ENCODE peak calls at places on chromosomes 6 and 20, in seven cellular contexts. One of them, this sample, is unnamed.

GRCh38 chr20:11473971-11474370 is 443.7 kb upstream of the BTBD3 start:
- DNase-seq in tibial artery: no peak
- DNase-seq in A673: no peak
- DNase-seq in aorta: no peak
- DNase-seq in lower lobe of right lung: no peak
- DNase-seq in psoas muscle: no peak
- DNase-seq in heart left ventricle: no peak
- DNase-seq in this sample: no peak

GRCh38 chr20:62050166-62051120 is 15.2 kb downstream of the TAF4 start:
- DNase-seq in A673: no peak
- DNase-seq in tibial artery: no peak
- DNase-seq in heart left ventricle: no peak
- DNase-seq in lower lobe of right lung: peak; percentile 17
- DNase-seq in psoas muscle: no peak
- DNase-seq in aorta: peak; percentile 56
- DNase-seq in this sample: no peak

GRCh38 chr6:16239090-16239797 is 857 bp downstream of the GMPR start:
- DNase-seq in heart left ventricle: peak; percentile 88
- DNase-seq in psoas muscle: peak; percentile 83
- DNase-seq in A673: peak; percentile 50
- DNase-seq in aorta: peak; percentile 91
- DNase-seq in tibial artery: peak; percentile 91
- DNase-seq in lower lobe of right lung: peak; percentile 85
- DNase-seq in this sample: peak; percentile 70

GRCh38 chr20:42549496-42549895 is 640.2 kb downstream of the PTPRT start:
- DNase-seq in lower lobe of right lung: no peak
- DNase-seq in psoas muscle: no peak
- DNase-seq in A673: no peak
- DNase-seq in aorta: no peak
- DNase-seq in tibial artery: no peak
- DNase-seq in heart left ventricle: no peak
- DNase-seq in this sample: no peak

GRCh38 chr20:3101737-3102574 is 17.4 kb upstream of the AVP start:
- DNase-seq in aorta: no peak
- DNase-seq in tibial artery: no peak
- DNase-seq in psoas muscle: no peak
- DNase-seq in lower lobe of right lung: no peak
- DNase-seq in A673: no peak
- DNase-seq in heart left ventricle: no peak
- DNase-seq in this sample: peak; percentile 33

GRCh38 chr6:150267686-150268561 is 100.9 kb upstream of the IYD start:
- DNase-seq in tibial artery: peak; percentile 69
- DNase-seq in lower lobe of right lung: peak; percentile 36
- DNase-seq in heart left ventricle: no peak
- DNase-seq in psoas muscle: peak; percentile 34
- DNase-seq in aorta: no peak
- DNase-seq in A673: peak; percentile 53
- DNase-seq in this sample: no peak

GRCh38 chr6:169250660-169251059 is 3.0 kb downstream of the THBS2 start:
- DNase-seq in tibial artery: peak; percentile 85
- DNase-seq in A673: no peak
- DNase-seq in psoas muscle: no peak
- DNase-seq in aorta: peak; percentile 76
- DNase-seq in lower lobe of right lung: no peak
- DNase-seq in heart left ventricle: peak; percentile 52
- DNase-seq in this sample: no peak

GRCh38 chr20:14986026-14986655 is 648.7 kb upstream of the FLRT3 start:
- DNase-seq in tibial artery: no peak
- DNase-seq in heart left ventricle: no peak
- DNase-seq in A673: no peak
- DNase-seq in lower lobe of right lung: peak; percentile 84
- DNase-seq in aorta: no peak
- DNase-seq in psoas muscle: no peak
- DNase-seq in this sample: peak; percentile 88

DNA sequence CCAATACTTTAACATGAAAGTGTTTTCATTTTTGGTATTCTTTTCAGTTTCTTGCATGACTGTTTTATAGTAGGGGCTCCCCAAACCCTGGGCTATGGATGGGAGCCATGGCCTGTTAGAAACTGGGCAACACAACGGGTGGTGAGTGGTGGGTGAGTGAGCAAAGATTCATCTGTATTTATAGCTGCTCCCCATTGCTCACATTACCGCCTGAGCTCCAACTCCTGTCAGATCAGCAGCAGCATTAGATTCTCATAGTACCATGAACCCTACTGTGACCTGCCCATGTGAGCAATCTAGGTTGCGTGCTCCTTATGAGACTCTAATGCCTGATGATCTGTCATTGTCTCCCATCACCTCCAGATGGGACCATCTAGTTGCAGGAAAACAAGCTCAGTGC is 42.3 kb upstream of the HMGCLL1 start:
- DNase-seq in aorta: no peak
- DNase-seq in A673: no peak
- DNase-seq in psoas muscle: no peak
- DNase-seq in tibial artery: no peak
- DNase-seq in lower lobe of right lung: no peak
- DNase-seq in heart left ventricle: no peak
- DNase-seq in this sample: no peak
- H3K27ac ChIP-seq in aorta: no peak overlapping the region
- H3K27ac ChIP-seq in A673: no peak overlapping the region
- H3K27ac ChIP-seq in psoas muscle: no peak overlapping the region
- H3K27ac ChIP-seq in tibial artery: no peak overlapping the region
- H3K27ac ChIP-seq in lower lobe of right lung: no peak overlapping the region
- H3K27ac ChIP-seq in heart left ventricle: no peak overlapping the region
- H3K27ac ChIP-seq in this sample: no peak overlapping the region

GRCh38 chr6:39231386-39231785 is 2.1 kb upstream of the KCNK5 start:
- DNase-seq in aorta: no peak
- DNase-seq in psoas muscle: no peak
- DNase-seq in A673: no peak
- DNase-seq in lower lobe of right lung: no peak
- DNase-seq in tibial artery: no peak
- DNase-seq in heart left ventricle: no peak
- DNase-seq in this sample: no peak
- H3K27ac ChIP-seq in aorta: no peak overlapping the region
- H3K27ac ChIP-seq in psoas muscle: no peak overlapping the region
- H3K27ac ChIP-seq in A673: no peak overlapping the region
- H3K27ac ChIP-seq in lower lobe of right lung: no peak overlapping the region
- H3K27ac ChIP-seq in tibial artery: no peak overlapping the region
- H3K27ac ChIP-seq in heart left ventricle: no peak overlapping the region
- H3K27ac ChIP-seq in this sample: peak overlapping the region; percentile 8

DNA sequence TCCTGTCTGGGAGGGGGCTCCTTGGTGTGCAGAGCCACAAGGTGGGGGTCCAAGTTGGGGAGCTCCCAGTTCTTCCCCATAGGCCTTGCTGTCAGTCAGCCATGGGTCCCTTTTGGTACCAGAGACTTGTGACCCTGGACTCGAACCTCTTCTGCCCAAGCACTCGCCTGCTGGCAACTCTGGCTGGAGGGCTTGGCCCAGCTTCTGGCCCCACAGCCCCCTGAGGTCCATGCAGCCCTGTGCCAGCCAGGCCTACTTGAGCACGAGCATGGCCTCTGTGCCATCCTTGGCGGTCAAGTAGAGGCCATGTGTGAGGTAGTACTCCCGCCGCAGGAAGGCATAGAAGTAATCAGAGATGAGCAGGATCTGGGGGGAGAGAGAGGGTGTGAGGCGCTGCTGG is 2.1 kb downstream of the MAP1LC3A start:
- DNase-seq in heart left ventricle: no peak
- DNase-seq in A673: no peak
- DNase-seq in tibial artery: no peak
- DNase-seq in psoas muscle: no peak
- DNase-seq in aorta: no peak
- DNase-seq in lower lobe of right lung: no peak
- DNase-seq in this sample: no peak
- H3K27ac ChIP-seq in heart left ventricle: no peak overlapping the region
- H3K27ac ChIP-seq in A673: no peak overlapping the region
- H3K27ac ChIP-seq in tibial artery: no peak overlapping the region
- H3K27ac ChIP-seq in psoas muscle: no peak overlapping the region
- H3K27ac ChIP-seq in aorta: no peak overlapping the region
- H3K27ac ChIP-seq in lower lobe of right lung: no peak overlapping the region
- H3K27ac ChIP-seq in this sample: no peak overlapping the region

GRCh38 chr20:48789185-48789668 is 38.6 kb downstream of the PREX1 start:
- DNase-seq in psoas muscle: no peak
- DNase-seq in heart left ventricle: no peak
- DNase-seq in A673: no peak
- DNase-seq in aorta: no peak
- DNase-seq in lower lobe of right lung: no peak
- DNase-seq in tibial artery: no peak
- DNase-seq in this sample: no peak
- H3K27ac ChIP-seq in psoas muscle: no peak overlapping the region
- H3K27ac ChIP-seq in heart left ventricle: peak overlapping the region; percentile 82
- H3K27ac ChIP-seq in A673: peak overlapping the region; percentile 12
- H3K27ac ChIP-seq in aorta: no peak overlapping the region
- H3K27ac ChIP-seq in lower lobe of right lung: no peak overlapping the region
- H3K27ac ChIP-seq in tibial artery: no peak overlapping the region
- H3K27ac ChIP-seq in this sample: no peak overlapping the region

DNA sequence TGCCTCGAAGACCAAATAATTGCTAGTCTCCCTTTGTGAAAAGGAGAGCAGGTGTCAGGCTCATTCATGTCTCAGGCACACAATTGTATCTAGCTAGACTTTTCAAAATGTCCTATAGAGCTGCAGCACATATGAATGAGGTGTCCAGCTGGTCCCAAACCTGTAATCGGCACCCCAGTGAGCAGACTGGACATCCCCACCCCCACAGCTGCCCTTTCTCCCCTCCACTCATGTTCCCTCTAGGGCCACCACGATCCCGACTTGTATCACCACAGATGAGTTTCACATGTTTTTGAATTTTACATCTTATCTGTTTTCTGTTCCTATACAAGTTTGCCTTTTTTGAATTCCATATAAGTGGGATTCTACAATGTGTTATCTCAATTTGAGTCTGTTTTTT is 123.7 kb downstream of the CEBPB start:
- DNase-seq in aorta: peak; percentile 38
- DNase-seq in lower lobe of right lung: no peak
- DNase-seq in tibial artery: peak; percentile 41
- DNase-seq in psoas muscle: no peak
- DNase-seq in A673: no peak
- DNase-seq in heart left ventricle: no peak
- DNase-seq in this sample: peak; percentile 3
- H3K27ac ChIP-seq in aorta: no peak overlapping the region
- H3K27ac ChIP-seq in lower lobe of right lung: no peak overlapping the region
- H3K27ac ChIP-seq in tibial artery: peak overlapping the region; percentile 79
- H3K27ac ChIP-seq in psoas muscle: no peak overlapping the region
- H3K27ac ChIP-seq in A673: no peak overlapping the region
- H3K27ac ChIP-seq in heart left ventricle: no peak overlapping the region
- H3K27ac ChIP-seq in this sample: no peak overlapping the region

This sample was measured in transverse colon.